ENCODE peak calls at places on chromosome 11, in ten cellular contexts. B is stomach, R is NT2/D1, C is AG04449, N is testis, P is mammary epithelial cell, J is thyroid gland, H is OCI-LY7, Y is adrenal gland, I is esophagus squamous epithelium. L is an unnamed sample.

GRCh38 chr11:79434263-79434662 is 6.6 kb downstream of the TENM4 start:
- DNase-seq in B (no peak), P (no peak), R (no peak), J (no peak), N (no peak), H (no peak), I (no peak), C (no peak), Y (no peak), L (no peak)

GRCh38 chr11:313787-314547 is at the start of gene IFITM1:
- DNase-seq in I (no peak), C (peak; percentile 31), N (peak; percentile 63), R (peak; percentile 50), Y (no peak), J (no peak), P (peak; percentile 33), H (peak; percentile 73), B (no peak), L (no peak)

GRCh38 chr11:35427158-35427557 is 7.8 kb upstream of the SLC1A2 start:
- DNase-seq in P (no peak), C (peak; percentile 79), Y (no peak), B (no peak), R (no peak), J (peak; percentile 84), I (no peak), H (no peak), N (no peak), L (peak; percentile 27)

GRCh38 chr11:118912742-118913410 is 12.8 kb downstream of the BCL9L start:
- DNase-seq in I (no peak), J (peak; percentile 24), H (no peak), C (no peak), Y (peak; percentile 62), N (no peak), P (peak; percentile 74), B (no peak), R (no peak), L (no peak)

GRCh38 chr11:26905368-26905767 is 88.5 kb upstream of the FIBIN start:
- DNase-seq in C (no peak), Y (no peak), J (no peak), I (no peak), N (no peak), B (no peak), H (no peak), P (peak; percentile 81), R (no peak), L (no peak)

GRCh38 chr11:34213366-34213765 is 107.9 kb downstream of the NAT10 start:
- DNase-seq in N (no peak), Y (no peak), B (no peak), C (no peak), J (no peak), H (no peak), I (no peak), P (peak; percentile 78), R (no peak), L (no peak)

GRCh38 chr11:65803797-65804492 is 17.1 kb downstream of the OVOL1 start:
- DNase-seq in R (no peak), P (no peak), J (no peak), I (no peak), C (no peak), Y (no peak), B (no peak), N (no peak), H (no peak), L (no peak)

GRCh38 chr11:65855927-65856363 is 2.0 kb downstream of the CFL1 start:
- DNase-seq in C (no peak), J (no peak), I (no peak), H (no peak), R (no peak), B (no peak), N (no peak), Y (no peak), P (no peak), L (no peak)

GRCh38 chr11:120284272-120284671 is 40.8 kb upstream of the TLCD5 start:
- DNase-seq in Y (no peak), P (no peak), I (no peak), N (no peak), B (no peak), C (no peak), J (no peak), R (no peak), H (no peak), L (no peak)

GRCh38 chr11:61919841-61920631 is 2.7 kb upstream of the RAB3IL1 start:
- DNase-seq in Y (no peak), R (no peak), C (no peak), P (no peak), H (no peak), N (no peak), I (no peak), B (no peak), J (peak; percentile 33), L (peak; percentile 15)

GRCh38 chr11:75562836-75563484 is 907 bp downstream of the SERPINH1 start:
- DNase-seq in N (peak; percentile 30), H (no peak), I (no peak), Y (peak; percentile 63), R (peak; percentile 94), C (no peak), B (no peak), J (peak; percentile 36), P (peak; percentile 53), L (no peak)

GRCh38 chr11:64644348-64645242 is 53.6 kb downstream of the SLC22A12 start:
- DNase-seq in H (peak; percentile 37), N (no peak), B (no peak), P (no peak), C (no peak), I (no peak), R (no peak), Y (no peak), J (peak; percentile 27), L (no peak)

DNA sequence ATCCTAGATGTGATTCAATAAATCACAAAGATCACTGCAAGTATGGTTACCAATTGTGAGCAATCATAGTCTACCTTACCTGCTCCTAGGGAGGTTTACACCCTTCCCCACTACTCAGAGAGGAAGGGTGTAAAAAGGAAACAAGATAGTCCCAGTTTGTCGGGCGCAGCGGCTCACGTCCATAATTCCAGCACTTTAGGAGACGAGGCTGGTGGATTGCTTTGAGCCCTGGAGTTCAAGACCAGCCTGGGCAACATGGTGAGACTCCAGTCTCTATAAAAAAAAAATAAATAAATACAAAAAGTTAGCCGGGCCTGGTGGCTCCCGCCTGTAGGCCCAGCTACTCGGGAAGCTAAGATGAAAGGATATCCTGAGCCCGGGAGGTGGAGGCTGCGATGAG is 962 bp upstream of the AMBRA1 start:
- DNase-seq in N (no peak), J (no peak), B (no peak), Y (no peak), R (no peak), H (no peak), C (no peak), I (no peak), P (no peak), L (no peak)
- H3K4me3 ChIP-seq in N (no peak overlapping the region), J (no peak overlapping the region), B (no peak overlapping the region), Y (no peak overlapping the region), R (no peak overlapping the region), H (no peak overlapping the region), C (no peak overlapping the region), I (no peak overlapping the region), P (no peak overlapping the region), L (peak overlapping the region; percentile 94)

GRCh38 chr11:1335811-1336761 is 26.7 kb upstream of the TOLLIP start:
- DNase-seq in P (peak; percentile 36), B (peak; percentile 57), N (peak; percentile 69), I (no peak), J (peak; percentile 64), C (peak; percentile 59), H (peak; percentile 81), Y (peak; percentile 86), R (peak; percentile 58), L (peak; percentile 50)

GRCh38 chr11:1336836-1337646 is 27.6 kb upstream of the TOLLIP start:
- DNase-seq in Y (no peak), P (no peak), H (peak; percentile 32), J (peak; percentile 16), R (no peak), I (no peak), N (no peak), C (no peak), B (no peak), L (peak; percentile 43)

GRCh38 chr11:1339066-1339675 is 29.7 kb upstream of the TOLLIP start:
- DNase-seq in N (no peak), Y (no peak), J (no peak), P (no peak), C (no peak), B (no peak), I (no peak), R (no peak), H (no peak), L (no peak)

GRCh38 chr11:1338201-1339065 is 29.0 kb upstream of the TOLLIP start:
- DNase-seq in R (no peak), I (no peak), H (no peak), P (no peak), N (no peak), J (no peak), B (no peak), Y (no peak), C (no peak), L (no peak)

GRCh38 chr11:1337647-1338007 is 28.2 kb upstream of the TOLLIP start:
- DNase-seq in R (no peak), P (no peak), C (no peak), J (no peak), I (no peak), H (no peak), N (no peak), B (no peak), Y (no peak), L (no peak)
- H3K4me3 ChIP-seq in R (no peak overlapping the region), P (no peak overlapping the region), C (no peak overlapping the region), J (no peak overlapping the region), I (no peak overlapping the region), H (no peak overlapping the region), N (peak overlapping the region; percentile 51), B (peak overlapping the region; percentile 52), Y (no peak overlapping the region), L (peak overlapping the region; percentile 62)

DNA sequence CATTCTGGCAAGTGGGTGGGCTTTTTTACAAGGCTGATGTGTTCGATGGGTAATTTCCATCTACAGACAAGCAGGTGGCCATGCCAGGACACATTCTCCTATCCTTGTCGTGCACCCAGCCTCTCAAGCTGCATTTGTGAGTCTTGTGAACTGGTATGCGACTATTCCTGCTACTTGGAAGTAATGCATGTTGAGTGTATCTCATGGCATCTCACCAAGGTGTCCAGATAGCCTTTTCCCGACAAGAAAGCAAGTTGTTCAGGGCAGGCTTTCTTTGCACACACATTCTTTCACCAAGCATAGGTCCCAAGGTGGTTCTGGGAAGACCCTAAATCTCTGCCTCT is 18.8 kb upstream of the SYT13 start:
- DNase-seq in R (no peak), H (no peak), I (no peak), Y (no peak), C (no peak), J (no peak), N (no peak), P (no peak), B (no peak), L (no peak)
- H3K4me3 ChIP-seq in R (no peak overlapping the region), H (no peak overlapping the region), I (no peak overlapping the region), Y (no peak overlapping the region), C (no peak overlapping the region), J (no peak overlapping the region), N (no peak overlapping the region), P (no peak overlapping the region), B (no peak overlapping the region), L (no peak overlapping the region)

DNA sequence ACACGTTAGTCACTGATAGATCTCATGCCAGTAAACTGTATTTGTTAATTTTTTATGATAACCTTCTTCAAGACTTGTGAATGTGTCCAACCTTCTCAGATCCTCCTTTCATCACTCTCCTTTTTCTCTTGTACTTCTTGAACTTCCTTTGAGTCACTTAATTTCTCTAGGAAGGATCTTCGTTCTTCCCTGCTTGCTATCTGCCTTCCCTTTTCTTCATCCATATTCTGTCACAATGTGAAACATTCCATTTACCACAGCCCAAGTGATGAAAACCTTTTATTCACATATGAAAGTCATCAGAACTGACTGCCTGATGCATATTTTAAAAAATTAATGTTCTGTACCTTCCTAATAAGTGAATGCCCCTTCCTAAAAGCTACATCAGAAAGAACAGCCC is 520.5 kb upstream of the LUZP2 start:
- DNase-seq in H (no peak), P (no peak), C (no peak), J (no peak), Y (no peak), B (no peak), R (no peak), N (no peak), I (no peak), L (no peak)
- H3K4me3 ChIP-seq in H (no peak overlapping the region), P (no peak overlapping the region), C (no peak overlapping the region), J (no peak overlapping the region), Y (no peak overlapping the region), B (no peak overlapping the region), R (no peak overlapping the region), N (no peak overlapping the region), I (no peak overlapping the region), L (no peak overlapping the region)